ENCODE peak calls at places on chromosomes 7 and 10, in six cellular contexts. One of them, this sample, is unnamed.
A peak's percentile ranks its signal among the peaks of the same experiment; 100 is the strongest.

GRCh38 chr7:22350466-22351328 is 6.3 kb downstream of the RAPGEF5 start:
- DNase-seq in brain microvascular endothelial cell: peak; percentile 76
- DNase-seq in CD4-positive, alpha-beta T cell: no peak
- DNase-seq in NT2/D1: no peak
- DNase-seq in heart right ventricle: no peak
- DNase-seq in NCI-H2081 treated with DMSO at 0.1 percent for 48 hours: no peak
- DNase-seq in this sample: peak; percentile 52

GRCh38 chr7:28378574-28379149 is 33.7 kb upstream of the CREB5 start:
- DNase-seq in CD4-positive, alpha-beta T cell: no peak
- DNase-seq in NT2/D1: no peak
- DNase-seq in heart right ventricle: no peak
- DNase-seq in brain microvascular endothelial cell: no peak
- DNase-seq in NCI-H2081 treated with DMSO at 0.1 percent for 48 hours: no peak
- DNase-seq in this sample: no peak

GRCh38 chr7:5766321-5766761 is 15.1 kb downstream of the RNF216 start:
- DNase-seq in CD4-positive, alpha-beta T cell: no peak
- DNase-seq in NT2/D1: no peak
- DNase-seq in brain microvascular endothelial cell: peak; percentile 84
- DNase-seq in NCI-H2081 treated with DMSO at 0.1 percent for 48 hours: no peak
- DNase-seq in heart right ventricle: no peak
- DNase-seq in this sample: peak; percentile 46

GRCh38 chr7:100673942-100674431 is 447 bp downstream of the GNB2 start:
- DNase-seq in CD4-positive, alpha-beta T cell: peak; percentile 23
- DNase-seq in heart right ventricle: peak; percentile 59
- DNase-seq in NT2/D1: no peak
- DNase-seq in NCI-H2081 treated with DMSO at 0.1 percent for 48 hours: no peak
- DNase-seq in brain microvascular endothelial cell: no peak
- DNase-seq in this sample: no peak

GRCh38 chr7:8567626-8568025 is 134.2 kb downstream of the NXPH1 start:
- DNase-seq in brain microvascular endothelial cell: no peak
- DNase-seq in NT2/D1: no peak
- DNase-seq in heart right ventricle: no peak
- DNase-seq in NCI-H2081 treated with DMSO at 0.1 percent for 48 hours: no peak
- DNase-seq in CD4-positive, alpha-beta T cell: no peak
- DNase-seq in this sample: no peak

GRCh38 chr10:30583778-30584415 is 45.7 kb downstream of the LYZL2 start:
- DNase-seq in CD4-positive, alpha-beta T cell: no peak
- DNase-seq in NT2/D1: no peak
- DNase-seq in heart right ventricle: peak; percentile 38
- DNase-seq in brain microvascular endothelial cell: peak; percentile 77
- DNase-seq in NCI-H2081 treated with DMSO at 0.1 percent for 48 hours: no peak
- DNase-seq in this sample: peak; percentile 83

GRCh38 chr7:31782411-31782991 is 95.5 kb downstream of the PPP1R17 start:
- DNase-seq in NCI-H2081 treated with DMSO at 0.1 percent for 48 hours: peak; percentile 55
- DNase-seq in heart right ventricle: no peak
- DNase-seq in CD4-positive, alpha-beta T cell: no peak
- DNase-seq in brain microvascular endothelial cell: peak; percentile 64
- DNase-seq in NT2/D1: peak; percentile 75
- DNase-seq in this sample: peak; percentile 80

GRCh38 chr7:40538281-40538680 is 403.5 kb downstream of the SUGCT start:
- DNase-seq in brain microvascular endothelial cell: no peak
- DNase-seq in CD4-positive, alpha-beta T cell: no peak
- DNase-seq in heart right ventricle: no peak
- DNase-seq in NT2/D1: no peak
- DNase-seq in NCI-H2081 treated with DMSO at 0.1 percent for 48 hours: no peak
- DNase-seq in this sample: no peak

GRCh38 chr7:145696071-145696470 is 420.5 kb upstream of the CNTNAP2 start:
- DNase-seq in heart right ventricle: no peak
- DNase-seq in brain microvascular endothelial cell: no peak
- DNase-seq in CD4-positive, alpha-beta T cell: no peak
- DNase-seq in NCI-H2081 treated with DMSO at 0.1 percent for 48 hours: no peak
- DNase-seq in NT2/D1: no peak
- DNase-seq in this sample: no peak

GRCh38 chr10:49161411-49161997 is 26.7 kb downstream of the TMEM273 start:
- DNase-seq in CD4-positive, alpha-beta T cell: no peak
- DNase-seq in brain microvascular endothelial cell: peak; percentile 55
- DNase-seq in heart right ventricle: no peak
- DNase-seq in NT2/D1: peak; percentile 28
- DNase-seq in NCI-H2081 treated with DMSO at 0.1 percent for 48 hours: no peak
- DNase-seq in this sample: peak; percentile 60

GRCh38 chr7:104548861-104549260 is 220.5 kb downstream of the LHFPL3 start:
- DNase-seq in brain microvascular endothelial cell: no peak
- DNase-seq in CD4-positive, alpha-beta T cell: no peak
- DNase-seq in heart right ventricle: no peak
- DNase-seq in NCI-H2081 treated with DMSO at 0.1 percent for 48 hours: no peak
- DNase-seq in NT2/D1: no peak
- DNase-seq in this sample: no peak

GRCh38 chr10:111475720-111476119 is 398.9 kb downstream of the ADRA2A start:
- DNase-seq in brain microvascular endothelial cell: no peak
- DNase-seq in NCI-H2081 treated with DMSO at 0.1 percent for 48 hours: no peak
- DNase-seq in heart right ventricle: no peak
- DNase-seq in CD4-positive, alpha-beta T cell: no peak
- DNase-seq in NT2/D1: no peak
- DNase-seq in this sample: no peak

GRCh38 chr7:519429-519973 is at the start of gene PDGFA:
- DNase-seq in NT2/D1: no peak
- DNase-seq in heart right ventricle: peak; percentile 66
- DNase-seq in NCI-H2081 treated with DMSO at 0.1 percent for 48 hours: no peak
- DNase-seq in brain microvascular endothelial cell: no peak
- DNase-seq in CD4-positive, alpha-beta T cell: no peak
- DNase-seq in this sample: peak; percentile 66

GRCh38 chr7:20402297-20403230 is 71.9 kb downstream of the ITGB8 start:
- DNase-seq in heart right ventricle: no peak
- DNase-seq in brain microvascular endothelial cell: no peak
- DNase-seq in CD4-positive, alpha-beta T cell: no peak
- DNase-seq in NT2/D1: no peak
- DNase-seq in NCI-H2081 treated with DMSO at 0.1 percent for 48 hours: no peak
- DNase-seq in this sample: peak; percentile 22

GRCh38 chr7:7568553-7568952 is 1.9 kb downstream of the MIOS start:
- DNase-seq in NT2/D1: no peak
- DNase-seq in heart right ventricle: no peak
- DNase-seq in brain microvascular endothelial cell: no peak
- DNase-seq in NCI-H2081 treated with DMSO at 0.1 percent for 48 hours: no peak
- DNase-seq in CD4-positive, alpha-beta T cell: no peak
- DNase-seq in this sample: no peak

GRCh38 chr7:114959931-114960330 is 38.0 kb downstream of the MDFIC start:
- DNase-seq in brain microvascular endothelial cell: peak; percentile 74
- DNase-seq in NCI-H2081 treated with DMSO at 0.1 percent for 48 hours: no peak
- DNase-seq in heart right ventricle: no peak
- DNase-seq in CD4-positive, alpha-beta T cell: no peak
- DNase-seq in NT2/D1: no peak
- DNase-seq in this sample: peak; percentile 68

GRCh38 chr7:48004598-48004997 is 24.3 kb downstream of the SUN3 start:
- DNase-seq in NCI-H2081 treated with DMSO at 0.1 percent for 48 hours: no peak
- DNase-seq in NT2/D1: no peak
- DNase-seq in CD4-positive, alpha-beta T cell: no peak
- DNase-seq in brain microvascular endothelial cell: no peak
- DNase-seq in heart right ventricle: no peak
- DNase-seq in this sample: no peak

GRCh38 chr7:107147464-107148214 is 21.2 kb upstream of the HBP1 start:
- DNase-seq in brain microvascular endothelial cell: peak; percentile 32
- DNase-seq in CD4-positive, alpha-beta T cell: peak; percentile 14
- DNase-seq in NT2/D1: no peak
- DNase-seq in NCI-H2081 treated with DMSO at 0.1 percent for 48 hours: no peak
- DNase-seq in heart right ventricle: no peak
- DNase-seq in this sample: peak; percentile 69

GRCh38 chr10:48845512-48845911 is 94.1 kb downstream of the LRRC18 start:
- DNase-seq in heart right ventricle: no peak
- DNase-seq in NT2/D1: no peak
- DNase-seq in NCI-H2081 treated with DMSO at 0.1 percent for 48 hours: no peak
- DNase-seq in CD4-positive, alpha-beta T cell: no peak
- DNase-seq in brain microvascular endothelial cell: no peak
- DNase-seq in this sample: no peak

GRCh38 chr7:149254181-149254858 is 7.7 kb upstream of the ZNF783 start:
- DNase-seq in CD4-positive, alpha-beta T cell: no peak
- DNase-seq in heart right ventricle: no peak
- DNase-seq in NT2/D1: no peak
- DNase-seq in brain microvascular endothelial cell: no peak
- DNase-seq in NCI-H2081 treated with DMSO at 0.1 percent for 48 hours: no peak
- DNase-seq in this sample: no peak

GRCh38 chr10:1090696-1091095 is 34.5 kb downstream of the WDR37 start:
- DNase-seq in CD4-positive, alpha-beta T cell: no peak
- DNase-seq in brain microvascular endothelial cell: no peak
- DNase-seq in NT2/D1: no peak
- DNase-seq in heart right ventricle: no peak
- DNase-seq in NCI-H2081 treated with DMSO at 0.1 percent for 48 hours: no peak
- DNase-seq in this sample: no peak

GRCh38 chr7:43565786-43566185 is 17.1 kb upstream of the STK17A start:
- DNase-seq in heart right ventricle: no peak
- DNase-seq in NCI-H2081 treated with DMSO at 0.1 percent for 48 hours: no peak
- DNase-seq in NT2/D1: no peak
- DNase-seq in CD4-positive, alpha-beta T cell: no peak
- DNase-seq in brain microvascular endothelial cell: no peak
- DNase-seq in this sample: no peak

GRCh38 chr7:132415259-132415658 is 161.0 kb downstream of the PLXNA4 start:
- DNase-seq in brain microvascular endothelial cell: no peak
- DNase-seq in heart right ventricle: no peak
- DNase-seq in NCI-H2081 treated with DMSO at 0.1 percent for 48 hours: no peak
- DNase-seq in CD4-positive, alpha-beta T cell: no peak
- DNase-seq in NT2/D1: no peak
- DNase-seq in this sample: no peak

GRCh38 chr10:4391683-4392082 is 434.3 kb upstream of the AKR1E2 start:
- DNase-seq in brain microvascular endothelial cell: no peak
- DNase-seq in NCI-H2081 treated with DMSO at 0.1 percent for 48 hours: no peak
- DNase-seq in heart right ventricle: no peak
- DNase-seq in CD4-positive, alpha-beta T cell: no peak
- DNase-seq in NT2/D1: peak; percentile 35
- DNase-seq in this sample: peak; percentile 19

GRCh38 chr7:42091461-42092229 is 145.4 kb downstream of the GLI3 start:
- DNase-seq in brain microvascular endothelial cell: no peak
- DNase-seq in heart right ventricle: no peak
- DNase-seq in CD4-positive, alpha-beta T cell: no peak
- DNase-seq in NT2/D1: peak; percentile 98
- DNase-seq in NCI-H2081 treated with DMSO at 0.1 percent for 48 hours: no peak
- DNase-seq in this sample: no peak

GRCh38 chr7:130071701-130072622 is 1.6 kb downstream of the KLHDC10 start:
- DNase-seq in CD4-positive, alpha-beta T cell: peak; percentile 25
- DNase-seq in NT2/D1: peak; percentile 72
- DNase-seq in heart right ventricle: no peak
- DNase-seq in NCI-H2081 treated with DMSO at 0.1 percent for 48 hours: peak; percentile 57
- DNase-seq in brain microvascular endothelial cell: peak; percentile 69
- DNase-seq in this sample: peak; percentile 91

GRCh38 chr10:554182-554848 is 135.2 kb downstream of the DIP2C start:
- DNase-seq in brain microvascular endothelial cell: no peak
- DNase-seq in CD4-positive, alpha-beta T cell: no peak
- DNase-seq in heart right ventricle: no peak
- DNase-seq in NT2/D1: no peak
- DNase-seq in NCI-H2081 treated with DMSO at 0.1 percent for 48 hours: no peak
- DNase-seq in this sample: peak; percentile 21

GRCh38 chr7:122988333-122988732 is 7.2 kb downstream of the TAS2R16 start:
- DNase-seq in heart right ventricle: no peak
- DNase-seq in NCI-H2081 treated with DMSO at 0.1 percent for 48 hours: no peak
- DNase-seq in NT2/D1: no peak
- DNase-seq in CD4-positive, alpha-beta T cell: no peak
- DNase-seq in brain microvascular endothelial cell: no peak
- DNase-seq in this sample: no peak

GRCh38 chr7:95527776-95528250 is 42.1 kb downstream of the ASB4 start:
- DNase-seq in NT2/D1: no peak
- DNase-seq in CD4-positive, alpha-beta T cell: no peak
- DNase-seq in brain microvascular endothelial cell: no peak
- DNase-seq in NCI-H2081 treated with DMSO at 0.1 percent for 48 hours: no peak
- DNase-seq in heart right ventricle: no peak
- DNase-seq in this sample: no peak

GRCh38 chr7:99079104-99079503 is 64.8 kb downstream of the SMURF1 start:
- DNase-seq in NT2/D1: no peak
- DNase-seq in brain microvascular endothelial cell: no peak
- DNase-seq in heart right ventricle: no peak
- DNase-seq in NCI-H2081 treated with DMSO at 0.1 percent for 48 hours: no peak
- DNase-seq in CD4-positive, alpha-beta T cell: no peak
- DNase-seq in this sample: no peak

GRCh38 chr7:140165422-140165821 is 11.4 kb downstream of the KDM7A start:
- DNase-seq in NCI-H2081 treated with DMSO at 0.1 percent for 48 hours: no peak
- DNase-seq in NT2/D1: no peak
- DNase-seq in CD4-positive, alpha-beta T cell: no peak
- DNase-seq in brain microvascular endothelial cell: peak; percentile 48
- DNase-seq in heart right ventricle: no peak
- DNase-seq in this sample: peak; percentile 44

This sample was measured in cardiac fibroblast.